ENCODE peak calls at places on chromosomes 4 and X, in four cellular contexts. V is H1, O is GM12878, Q is HepG2. T is an unnamed sample.

GRCh38 chrX:136030357-136031225 is 45.4 kb downstream of the SLC9A6 start:
- DNase-seq in V (no peak), O (no peak), Q (no peak), T (no peak)

GRCh38 chrX:131729295-131729694 is 185.4 kb downstream of the OR13H1 start:
- DNase-seq in V (no peak), O (peak; percentile 88), Q (no peak), T (no peak)

GRCh38 chrX:129750971-129751370 is 12.2 kb downstream of the XPNPEP2 start:
- DNase-seq in V (no peak), O (no peak), Q (no peak), T (no peak)

GRCh38 chrX:72079607-72080006 is 52.1 kb downstream of the RTL5 start:
- DNase-seq in V (no peak), O (no peak), Q (no peak), T (no peak)

GRCh38 chrX:7059214-7059838 is 88.2 kb upstream of the STS start:
- DNase-seq in V (no peak), O (peak; percentile 89), Q (no peak), T (no peak)

GRCh38 chr4:139229534-139230039 is 50.4 kb downstream of the MGARP start:
- DNase-seq in V (no peak), O (no peak), Q (peak; percentile 50), T (peak; percentile 27)

GRCh38 chr4:16113741-16114140 is 29.9 kb upstream of the PROM1 start:
- DNase-seq in V (no peak), O (no peak), Q (no peak), T (no peak)

GRCh38 chr4:149987330-149987751 is 90.9 kb upstream of the DCLK2 start:
- DNase-seq in V (no peak), O (no peak), Q (no peak), T (no peak)

GRCh38 chrX:150478496-150479492 is 89.6 kb upstream of the MTM1 start:
- DNase-seq in V (no peak), O (no peak), Q (no peak), T (no peak)

GRCh38 chr4:54433686-54434085 is 204.6 kb downstream of the PDGFRA start:
- DNase-seq in V (peak; percentile 54), O (no peak), Q (no peak), T (no peak)

GRCh38 chr4:186472948-186473347 is 82.4 kb downstream of the MTNR1A start:
- DNase-seq in V (no peak), O (no peak), Q (peak; percentile 16), T (no peak)

GRCh38 chr4:2059726-2060577 is 825 bp downstream of the NAT8L start:
- DNase-seq in V (no peak), O (no peak), Q (no peak), T (no peak)

GRCh38 chrX:40996886-40997530 is 88.2 kb upstream of the USP9X start:
- DNase-seq in V (no peak), O (no peak), Q (peak; percentile 70), T (peak; percentile 41)

GRCh38 chr4:88275516-88275915 is 8.8 kb downstream of the PPM1K start:
- DNase-seq in V (no peak), O (no peak), Q (no peak), T (no peak)

GRCh38 chr4:163688856-163689255 is 194.4 kb downstream of the TMA16 start:
- DNase-seq in V (no peak), O (no peak), Q (no peak), T (no peak)

GRCh38 chr4:163697121-163697520 is 202.6 kb downstream of the TMA16 start:
- DNase-seq in V (no peak), O (no peak), Q (no peak), T (no peak)

GRCh38 chr4:163693211-163693610 is 198.7 kb downstream of the TMA16 start:
- DNase-seq in V (no peak), O (no peak), Q (no peak), T (no peak)

GRCh38 chr4:163693776-163694175 is 199.3 kb downstream of the TMA16 start:
- DNase-seq in V (no peak), O (no peak), Q (no peak), T (no peak)

DNA sequence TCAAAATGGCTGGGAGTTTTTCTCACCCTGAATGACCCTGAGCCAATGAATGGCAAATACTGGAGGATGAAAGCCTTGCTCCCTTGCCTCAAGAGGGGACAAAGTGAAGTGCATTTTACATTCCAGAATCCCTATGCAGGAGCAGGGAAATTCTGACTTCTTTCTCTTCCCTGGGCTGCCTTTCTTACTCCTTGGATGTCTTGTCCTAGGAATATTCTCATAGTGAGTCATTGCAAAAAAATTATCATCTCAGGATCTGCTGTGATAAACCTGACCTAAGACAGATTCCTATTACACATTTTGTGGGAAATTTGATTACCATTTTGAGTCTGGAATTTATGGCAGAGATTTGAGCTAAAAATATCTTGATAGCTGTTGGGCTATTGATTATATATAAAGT is 199.9 kb downstream of the TMA16 start:
- DNase-seq in V (no peak), O (no peak), Q (no peak), T (no peak)
- TF ChIP-seq CBX5 in V (no peak), O (no peak), Q (no peak), T (no peak)

DNA sequence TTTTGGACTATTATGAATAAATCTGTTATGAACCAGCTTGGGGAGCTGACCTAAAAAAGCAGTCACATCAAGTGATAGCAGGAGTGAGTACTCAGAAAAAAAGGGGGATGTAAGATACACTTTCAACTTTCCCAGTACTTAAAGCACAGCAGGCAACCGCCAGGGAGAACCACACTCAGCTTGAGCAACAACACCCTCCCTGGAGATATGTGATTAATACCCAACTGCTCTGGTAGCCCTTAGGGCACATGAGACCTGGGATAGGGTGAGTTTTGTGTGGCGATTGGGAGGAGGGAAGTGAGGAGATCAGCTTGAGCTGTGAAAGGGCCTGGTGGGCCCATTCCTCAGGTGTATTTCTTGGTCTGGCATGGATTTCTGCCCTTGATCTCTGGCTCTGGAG is 220.3 kb upstream of the SFRP2 start:
- DNase-seq in V (no peak), O (no peak), Q (no peak), T (no peak)
- TF ChIP-seq KDM1A in V (no peak), O (no peak), Q (no peak), T (no peak)

GRCh38 chrX:119990409-119990994 is 47.0 kb upstream of the NKAP start:
- DNase-seq in V (peak; percentile 49), O (no peak), Q (no peak), T (no peak)
- TF ChIP-seq CBX5 in V (no peak), O (no peak), Q (no peak), T (no peak)

GRCh38 chr4:8128096-8128856 is 30.3 kb downstream of the ABLIM2 start:
- DNase-seq in V (no peak), O (no peak), Q (peak; percentile 10), T (no peak)

GRCh38 chr4:8129136-8129535 is 29.5 kb downstream of the ABLIM2 start:
- DNase-seq in V (no peak), O (no peak), Q (no peak), T (no peak)

GRCh38 chr4:8130346-8131066 is 28.1 kb downstream of the ABLIM2 start:
- DNase-seq in V (no peak), O (no peak), Q (no peak), T (no peak)

GRCh38 chr4:8131210-8131609 is 27.4 kb downstream of the ABLIM2 start:
- DNase-seq in V (no peak), O (no peak), Q (no peak), T (no peak)

GRCh38 chr4:8129785-8130184 is 28.8 kb downstream of the ABLIM2 start:
- DNase-seq in V (no peak), O (no peak), Q (no peak), T (no peak)
- TF ChIP-seq KDM1A in V (no peak), O (no peak), Q (no peak), T (no peak)